ENCODE peak calls at places on chromosomes 5 and 9, in seven cellular contexts. J, U, V, H, P, W and B are unnamed samples.

GRCh38 chr9:133874061-133874638 is 118.0 kb downstream of the VAV2 start:
- DNase-seq in J (peak), U (no peak), V (no peak), H (no peak), P (peak), W (no peak), B (no peak)

GRCh38 chr5:394671-395155 is 48.3 kb upstream of the EXOC3 start:
- DNase-seq in J (no peak), U (no peak), V (no peak), H (no peak), P (no peak), W (no peak), B (no peak)

GRCh38 chr9:88143944-88144343 is 5.7 kb upstream of the SPATA31C2 start:
- DNase-seq in J (no peak), U (no peak), V (no peak), H (no peak), P (no peak), W (no peak), B (no peak)

GRCh38 chr5:36657563-36657995 is 51.2 kb downstream of the SLC1A3 start:
- DNase-seq in J (peak), U (no peak), V (peak), H (peak), P (peak), W (peak), B (peak)

GRCh38 chr9:114433086-114433485 is 45.3 kb upstream of the AKNA start:
- DNase-seq in J (no peak), U (no peak), V (peak), H (no peak), P (no peak), W (no peak), B (no peak)

GRCh38 chr9:119803679-119804078 is 434.4 kb upstream of the BRINP1 start:
- DNase-seq in J (no peak), U (no peak), V (no peak), H (no peak), P (no peak), W (no peak), B (no peak)

GRCh38 chr5:39224196-39224754 is 4.9 kb upstream of the FYB1 start:
- DNase-seq in J (no peak), U (no peak), V (no peak), H (peak), P (no peak), W (no peak), B (no peak)

GRCh38 chr9:90843530-90843929 is 41.9 kb downstream of the SYK start:
- DNase-seq in J (no peak), U (no peak), V (no peak), H (no peak), P (no peak), W (no peak), B (no peak)

GRCh38 chr5:94928891-94929290 is 310.4 kb downstream of the SLF1 start:
- DNase-seq in J (no peak), U (no peak), V (no peak), H (no peak), P (no peak), W (no peak), B (no peak)

GRCh38 chr5:143893638-143894037 is 81.7 kb downstream of the HMHB1 start:
- DNase-seq in J (no peak), U (no peak), V (peak), H (no peak), P (no peak), W (no peak), B (no peak)

GRCh38 chr5:88679638-88680037 is 203.3 kb downstream of the MEF2C start:
- DNase-seq in J (no peak), U (no peak), V (no peak), H (no peak), P (no peak), W (no peak), B (no peak)

GRCh38 chr5:171953860-171954701 is 52.4 kb downstream of the FBXW11 start:
- DNase-seq in J (peak), U (no peak), V (no peak), H (no peak), P (no peak), W (no peak), B (no peak)

GRCh38 chr5:390571-391491 is 52.1 kb upstream of the EXOC3 start:
- DNase-seq in J (no peak), U (no peak), V (no peak), H (no peak), P (no peak), W (peak), B (no peak)

GRCh38 chr9:87085073-87085472 is 137.8 kb upstream of the GAS1 start:
- DNase-seq in J (no peak), U (no peak), V (no peak), H (no peak), P (no peak), W (no peak), B (no peak)